ENCODE peak calls at places on chromosomes 7 and 10, in four cellular contexts. V is GM12878, K is HepG2, D is K562. U is an unnamed sample.

GRCh38 chr10:60335708-60336107 is 54.0 kb downstream of the ANK3 start:
- DNase-seq in V (no peak), K (peak; percentile 19), D (no peak), U (no peak)

GRCh38 chr10:17787087-17787942 is 21.8 kb upstream of the MRC1 start:
- DNase-seq in V (no peak), K (no peak), D (no peak), U (no peak)

GRCh38 chr7:2004841-2005351 is 227.8 kb downstream of the MAD1L1 start:
- DNase-seq in V (no peak), K (no peak), D (no peak), U (peak; percentile 7)

GRCh38 chr10:4315529-4315928 is 510.5 kb upstream of the AKR1E2 start:
- DNase-seq in V (no peak), K (no peak), D (no peak), U (no peak)

GRCh38 chr10:131431541-131431940 is 120.0 kb upstream of the TCERG1L start:
- DNase-seq in V (no peak), K (no peak), D (no peak), U (no peak)

GRCh38 chr7:20399516-20399915 is 68.8 kb downstream of the ITGB8 start:
- DNase-seq in V (no peak), K (no peak), D (no peak), U (no peak)

GRCh38 chr7:156139633-156140032 is 327.4 kb upstream of the SHH start:
- DNase-seq in V (no peak), K (no peak), D (no peak), U (no peak)

GRCh38 chr7:81300779-81301178 is 381.9 kb upstream of the SEMA3C start:
- DNase-seq in V (no peak), K (no peak), D (no peak), U (no peak)

GRCh38 chr7:37062019-37062418 is 337.7 kb upstream of the AOAH start:
- DNase-seq in V (no peak), K (no peak), D (no peak), U (no peak)

GRCh38 chr7:96823274-96823673 is 113.6 kb upstream of the SEM1 start:
- DNase-seq in V (no peak), K (no peak), D (no peak), U (no peak)

GRCh38 chr10:76010703-76011102 is 579.3 kb downstream of the LRMDA start:
- DNase-seq in V (no peak), K (no peak), D (no peak), U (no peak)

GRCh38 chr7:102287465-102288146 is 938 bp downstream of the SH2B2 start:
- DNase-seq in V (no peak), K (no peak), D (no peak), U (peak; percentile 48)

GRCh38 chr7:143263266-143264195 is at the start of gene GSTK1:
- DNase-seq in V (peak; percentile 21), K (peak; percentile 66), D (peak; percentile 88), U (peak; percentile 73)

GRCh38 chr7:50610521-50611277 is 45.5 kb upstream of the DDC start:
- DNase-seq in V (no peak), K (no peak), D (no peak), U (no peak)

GRCh38 chr7:149787428-149788299 is 14.3 kb upstream of the ZNF467 start:
- DNase-seq in V (no peak), K (no peak), D (peak; percentile 85), U (no peak)

GRCh38 chr7:121327671-121328070 is 1.1 kb upstream of the WNT16 start:
- DNase-seq in V (no peak), K (no peak), D (no peak), U (no peak)

GRCh38 chr10:12164085-12164484 is 31.6 kb downstream of the NUDT5 start:
- DNase-seq in V (no peak), K (no peak), D (no peak), U (no peak)

GRCh38 chr7:52168085-52168484 is 851.5 kb upstream of the COBL start:
- DNase-seq in V (no peak), K (peak; percentile 11), D (peak; percentile 8), U (peak; percentile 50)

GRCh38 chr7:50978633-50979215 is 196.0 kb upstream of the GRB10 start:
- DNase-seq in V (no peak), K (peak; percentile 10), D (no peak), U (no peak)

GRCh38 chr10:77794256-77795142 is 132.1 kb downstream of the DLG5 start:
- DNase-seq in V (no peak), K (no peak), D (no peak), U (no peak)

GRCh38 chr7:83162402-83163256 is at the start of gene PCLO:
- DNase-seq in V (no peak), K (peak; percentile 53), D (no peak), U (peak; percentile 96)

GRCh38 chr7:44622342-44623151 is 16.1 kb downstream of the OGDH start:
- DNase-seq in V (no peak), K (peak; percentile 71), D (no peak), U (no peak)

GRCh38 chr7:80372415-80372814 is 139.4 kb downstream of the GNAT3 start:
- DNase-seq in V (no peak), K (no peak), D (no peak), U (no peak)

GRCh38 chr10:133015816-133016462 is 71.8 kb upstream of the ADGRA1 start:
- DNase-seq in V (no peak), K (no peak), D (no peak), U (no peak)

GRCh38 chr7:43077732-43078391 is 34.6 kb upstream of the HECW1 start:
- DNase-seq in V (no peak), K (peak; percentile 6), D (peak; percentile 48), U (peak; percentile 75)

GRCh38 chr10:49539320-49539885 is 482 bp upstream of the ERCC6 start:
- DNase-seq in V (no peak), K (peak; percentile 24), D (peak; percentile 65), U (peak; percentile 15)

GRCh38 chr7:155644971-155645509 is 579 bp downstream of the RBM33 start:
- DNase-seq in V (no peak), K (peak; percentile 22), D (peak; percentile 67), U (peak; percentile 22)

GRCh38 chr7:143504937-143505297 is 27.2 kb downstream of the TAS2R41 start:
- DNase-seq in V (no peak), K (no peak), D (no peak), U (no peak)

GRCh38 chr7:7148799-7149481 is 33.4 kb upstream of the C1GALT1 start:
- DNase-seq in V (no peak), K (peak; percentile 91), D (peak; percentile 22), U (no peak)

GRCh38 chr10:94002156-94002555 is 8.4 kb downstream of the PLCE1 start:
- DNase-seq in V (no peak), K (no peak), D (no peak), U (no peak)

GRCh38 chr10:11392776-11393175 is 218.7 kb downstream of the USP6NL start:
- DNase-seq in V (no peak), K (no peak), D (no peak), U (no peak)

GRCh38 chr7:2433713-2434550 is 30.5 kb downstream of the CHST12 start:
- DNase-seq in V (no peak), K (no peak), D (no peak), U (no peak)

GRCh38 chr10:110642204-110642979 is 1.7 kb upstream of the RBM20 start:
- DNase-seq in V (no peak), K (no peak), D (no peak), U (no peak)

GRCh38 chr10:110638319-110638718 is 5.8 kb upstream of the RBM20 start:
- DNase-seq in V (no peak), K (no peak), D (no peak), U (no peak)

GRCh38 chr10:110643670-110644597 is at the start of gene RBM20:
- DNase-seq in V (no peak), K (no peak), D (peak; percentile 74), U (peak; percentile 55)

GRCh38 chr10:110642980-110643655 is 1.0 kb upstream of the RBM20 start:
- DNase-seq in V (no peak), K (no peak), D (no peak), U (peak; percentile 54)

GRCh38 chr10:110641256-110641655 is 2.9 kb upstream of the RBM20 start:
- DNase-seq in V (no peak), K (peak; percentile 56), D (peak; percentile 41), U (peak; percentile 70)
- TF ChIP-seq NR2C2 in V (no peak), K (no peak), D (no peak), U (no peak)

DNA sequence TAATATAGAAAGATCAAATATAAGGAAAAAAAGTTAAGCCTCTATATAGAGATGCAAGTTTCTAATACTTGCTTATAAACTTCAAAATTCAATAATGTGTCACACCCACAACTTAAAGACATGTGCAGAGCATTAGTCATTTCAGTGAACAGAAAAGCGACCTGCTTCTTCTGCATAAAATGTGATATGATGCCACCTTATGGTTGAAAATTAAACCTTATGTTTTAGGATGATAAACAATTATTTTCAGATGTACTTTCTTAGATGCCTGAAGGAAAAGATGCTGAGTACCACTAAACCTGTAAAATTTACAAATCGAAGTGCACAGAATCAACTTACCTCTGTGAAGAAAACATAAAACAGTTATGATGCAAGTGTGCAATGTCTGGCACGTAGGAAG is 96.0 kb downstream of the MTERF1 start:
- DNase-seq in V (no peak), K (no peak), D (peak; percentile 17), U (no peak)
- TF ChIP-seq CTCF in V (peak; percentile 30), K (peak; percentile 46), D (peak; percentile 65), U (no peak)

GRCh38 chr7:16960566-16960965 is 78.8 kb upstream of the AGR3 start:
- DNase-seq in V (no peak), K (no peak), D (no peak), U (no peak)
- TF ChIP-seq SP1 in V (no peak), K (no peak), D (no peak), U (no peak)

GRCh38 chr7:136086712-136087111 is 109.6 kb upstream of the MTPN start:
- DNase-seq in V (peak; percentile 30), K (peak; percentile 53), D (peak; percentile 39), U (peak; percentile 23)
- TF ChIP-seq NR2C2 in V (no peak), K (no peak), D (no peak), U (no peak)

GRCh38 chr10:23702977-23703414 is 264.1 kb downstream of the OTUD1 start:
- DNase-seq in V (no peak), K (peak; percentile 58), D (peak; percentile 14), U (peak; percentile 76)
- TF ChIP-seq CTCF in V (peak; percentile 75), K (peak; percentile 82), D (peak; percentile 57), U (peak; percentile 76)